ENCODE peak calls at places on chromosomes 3 and 15, in six cellular contexts. E, T, H, S, Z and V are unnamed samples.

GRCh38 chr15:68374346-68374745 is 57.6 kb downstream of the ITGA11 start:
- DNase-seq in E (no peak), T (no peak), H (no peak), S (no peak), Z (peak), V (no peak)

GRCh38 chr15:45401665-45402161 is 23.4 kb upstream of the GATM start:
- DNase-seq in E (no peak), T (no peak), H (no peak), S (no peak), Z (no peak), V (no peak)

GRCh38 chr3:41997702-41998551 is 36.0 kb upstream of the ULK4 start:
- DNase-seq in E (no peak), T (no peak), H (peak), S (no peak), Z (no peak), V (no peak)

GRCh38 chr3:111471851-111472250 is 70.1 kb upstream of the CD96 start:
- DNase-seq in E (no peak), T (no peak), H (no peak), S (no peak), Z (no peak), V (no peak)

GRCh38 chr3:10810376-10810775 is 5.7 kb upstream of the SLC6A11 start:
- DNase-seq in E (no peak), T (no peak), H (no peak), S (no peak), Z (no peak), V (no peak)

GRCh38 chr3:100316656-100317069 is 17.9 kb upstream of the NIT2 start:
- DNase-seq in E (no peak), T (peak), H (peak), S (no peak), Z (no peak), V (peak)

GRCh38 chr3:46926871-46927717 is 49.5 kb downstream of the CCDC12 start:
- DNase-seq in E (no peak), T (no peak), H (no peak), S (peak), Z (peak), V (no peak)

GRCh38 chr3:197883541-197883940 is 66.4 kb upstream of the RPL35A start:
- DNase-seq in E (no peak), T (no peak), H (no peak), S (no peak), Z (no peak), V (no peak)

GRCh38 chr15:66779331-66780009 is 77.4 kb downstream of the SMAD6 start:
- DNase-seq in E (no peak), T (no peak), H (no peak), S (no peak), Z (peak), V (no peak)

GRCh38 chr3:64164309-64164708 is 61.0 kb downstream of the PRICKLE2 start:
- DNase-seq in E (no peak), T (no peak), H (no peak), S (no peak), Z (no peak), V (no peak)
- H3K27ac ChIP-seq in E (no peak), T (peak), H (peak), S (no peak), Z (peak), V (no peak)

DNA sequence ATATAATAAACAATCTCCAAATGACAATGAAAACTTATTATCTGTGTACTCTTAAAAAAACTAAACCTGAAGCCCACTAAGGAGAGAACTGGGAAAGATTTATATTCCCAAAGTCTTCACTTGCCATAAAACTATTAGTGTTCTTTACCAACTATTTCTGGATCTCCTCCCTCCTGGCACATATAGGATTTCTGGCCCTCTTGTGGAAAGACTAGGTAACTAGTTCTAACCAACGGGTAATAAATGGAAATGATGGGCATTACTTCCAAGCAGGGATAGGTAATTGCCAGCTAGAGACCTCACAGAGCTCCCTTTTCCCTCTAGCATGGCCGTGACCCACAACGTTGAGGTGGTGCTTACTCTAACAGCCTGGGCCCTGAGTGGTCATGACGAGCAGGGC is 110.1 kb downstream of the DNAH12 start:
- DNase-seq in E (no peak), T (no peak), H (peak), S (no peak), Z (no peak), V (peak)
- TF ChIP-seq CTCF in E (peak), T (peak), H (peak), S (peak), Z (no peak), V (peak)

GRCh38 chr3:142987080-142987700 is 14.2 kb upstream of the U2SURP start:
- DNase-seq in E (no peak), T (no peak), H (peak), S (no peak), Z (no peak), V (no peak)
- H3K27ac ChIP-seq in E (no peak), T (no peak), H (no peak), S (no peak), Z (no peak), V (no peak)

GRCh38 chr3:157695586-157695985 is 192.4 kb upstream of the VEPH1 start:
- DNase-seq in E (no peak), T (no peak), H (no peak), S (no peak), Z (no peak), V (no peak)

GRCh38 chr3:157705258-157705657 is 202.0 kb upstream of the VEPH1 start:
- DNase-seq in E (no peak), T (no peak), H (no peak), S (no peak), Z (no peak), V (no peak)

GRCh38 chr3:157700405-157700804 is 197.2 kb upstream of the VEPH1 start:
- DNase-seq in E (no peak), T (no peak), H (no peak), S (no peak), Z (no peak), V (peak)
- TF ChIP-seq CTCF in E (peak), T (peak), H (no peak), S (no peak), Z (no peak), V (peak)

DNA sequence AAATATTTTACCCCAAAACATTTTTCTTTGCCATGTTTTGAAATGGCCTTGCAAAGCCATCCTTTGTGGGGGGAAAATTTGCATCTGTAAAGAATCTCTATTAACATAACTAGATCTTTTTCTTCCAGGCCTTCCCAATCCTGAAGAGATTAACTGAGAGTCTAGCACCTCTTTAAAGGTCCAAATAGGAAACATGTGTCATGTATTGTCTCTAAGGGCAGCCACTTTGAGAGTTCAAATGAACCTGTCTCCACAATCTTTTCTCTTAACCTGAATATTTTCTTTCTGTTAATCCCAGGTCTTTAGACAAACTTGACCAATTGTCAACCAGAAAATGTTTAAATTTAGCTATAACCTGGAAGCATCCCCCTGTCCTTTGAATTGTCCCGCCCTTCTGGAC is 236.6 kb upstream of the PROK2 start:
- DNase-seq in E (no peak), T (no peak), H (no peak), S (no peak), Z (no peak), V (no peak)
- H3K27ac ChIP-seq in E (no peak), T (no peak), H (no peak), S (no peak), Z (no peak), V (no peak)

GRCh38 chr3:141540531-141540930 is 53.7 kb downstream of the RASA2 start:
- DNase-seq in E (no peak), T (no peak), H (no peak), S (no peak), Z (no peak), V (no peak)

GRCh38 chr3:141544697-141545096 is 57.9 kb downstream of the RASA2 start:
- DNase-seq in E (no peak), T (no peak), H (no peak), S (no peak), Z (no peak), V (no peak)

GRCh38 chr3:141542202-141542959 is 55.6 kb downstream of the RASA2 start:
- DNase-seq in E (no peak), T (no peak), H (no peak), S (no peak), Z (no peak), V (no peak)

GRCh38 chr3:141539441-141540187 is 52.8 kb downstream of the RASA2 start:
- DNase-seq in E (no peak), T (no peak), H (no peak), S (no peak), Z (no peak), V (no peak)

DNA sequence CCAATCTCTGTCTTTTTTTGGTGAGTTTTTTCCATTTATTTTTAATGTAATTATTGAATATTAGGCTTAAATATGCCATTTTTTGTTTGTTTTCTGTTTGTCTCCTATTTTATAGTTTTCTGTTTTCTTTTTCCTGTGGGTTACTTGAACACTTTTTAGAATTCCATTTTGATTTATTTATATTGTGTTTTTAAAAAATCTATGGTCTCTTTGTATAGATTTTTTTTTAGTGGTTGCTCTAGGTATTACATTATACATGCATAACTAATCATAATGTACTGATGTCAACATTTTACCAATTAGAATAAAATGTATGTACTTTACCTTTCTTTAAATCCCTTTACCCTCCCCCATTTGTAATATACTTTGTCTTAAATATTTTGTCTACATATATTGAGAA is 56.2 kb downstream of the RASA2 start:
- DNase-seq in E (no peak), T (no peak), H (no peak), S (no peak), Z (no peak), V (no peak)
- TF ChIP-seq CTCF in E (no peak), T (no peak), H (no peak), S (no peak), Z (no peak), V (no peak)

GRCh38 chr15:51155906-51156305 is 61.2 kb upstream of the TNFAIP8L3 start:
- DNase-seq in E (no peak), T (no peak), H (no peak), S (no peak), Z (no peak), V (no peak)

GRCh38 chr15:51155016-51155580 is 60.4 kb upstream of the TNFAIP8L3 start:
- DNase-seq in E (no peak), T (no peak), H (no peak), S (no peak), Z (no peak), V (no peak)

GRCh38 chr15:51161491-51162260 is 67.0 kb upstream of the TNFAIP8L3 start:
- DNase-seq in E (no peak), T (no peak), H (no peak), S (no peak), Z (no peak), V (no peak)

GRCh38 chr15:51160484-51160883 is 65.8 kb upstream of the TNFAIP8L3 start:
- DNase-seq in E (no peak), T (no peak), H (no peak), S (no peak), Z (no peak), V (no peak)

GRCh38 chr15:51156957-51157356 is 62.3 kb upstream of the TNFAIP8L3 start:
- DNase-seq in E (no peak), T (no peak), H (no peak), S (no peak), Z (no peak), V (no peak)
- H3K27ac ChIP-seq in E (no peak), T (no peak), H (no peak), S (no peak), Z (no peak), V (no peak)